ENCODE peak calls at places on chromosome 15, in nine cellular contexts. D, W, Z, A, Q, G, K, U and J are unnamed samples.
A peak's percentile ranks its signal among the peaks of the same experiment; 100 is the strongest.

GRCh38 chr15:58547628-58548307 is 116.0 kb downstream of the LIPC start:
- DNase-seq in D (no peak), W (no peak), Z (no peak), A (no peak), Q (no peak), G (no peak), K (no peak), U (no peak), J (no peak)

GRCh38 chr15:38243278-38243677 is 9.4 kb upstream of the SPRED1 start:
- DNase-seq in D (no peak), W (no peak), Z (no peak), A (no peak), Q (no peak), G (no peak), K (no peak), U (no peak), J (no peak)

GRCh38 chr15:95857124-95857757 is 473.3 kb upstream of the NR2F2 start:
- DNase-seq in D (no peak), W (no peak), Z (no peak), A (peak; percentile 19), Q (no peak), G (no peak), K (no peak), U (no peak), J (peak; percentile 65)

GRCh38 chr15:74060251-74060650 is 22.1 kb downstream of the GOLGA6A start:
- DNase-seq in D (no peak), W (no peak), Z (no peak), A (no peak), Q (no peak), G (no peak), K (no peak), U (no peak), J (no peak)

GRCh38 chr15:35379972-35380371 is 166.0 kb downstream of the DPH6 start:
- DNase-seq in D (no peak), W (no peak), Z (no peak), A (no peak), Q (no peak), G (no peak), K (no peak), U (no peak), J (no peak)

GRCh38 chr15:91857772-91858171 is 4.3 kb downstream of the SLCO3A1 start:
- DNase-seq in D (peak; percentile 74), W (no peak), Z (no peak), A (no peak), Q (no peak), G (no peak), K (no peak), U (peak; percentile 72), J (no peak)

GRCh38 chr15:87267798-87268197 is 988.7 kb downstream of the NTRK3 start:
- DNase-seq in D (no peak), W (no peak), Z (no peak), A (no peak), Q (no peak), G (no peak), K (no peak), U (no peak), J (peak; percentile 23)

GRCh38 chr15:65766422-65767263 is 25.4 kb downstream of the DENND4A start:
- DNase-seq in D (no peak), W (no peak), Z (no peak), A (peak; percentile 30), Q (no peak), G (no peak), K (no peak), U (no peak), J (no peak)

GRCh38 chr15:80972276-80972675 is 17.3 kb downstream of the MESD start:
- DNase-seq in D (no peak), W (no peak), Z (no peak), A (no peak), Q (no peak), G (no peak), K (no peak), U (no peak), J (no peak)

GRCh38 chr15:33720952-33721351 is 247.3 kb upstream of the CHRM5 start:
- DNase-seq in D (no peak), W (no peak), Z (no peak), A (peak; percentile 94), Q (no peak), G (no peak), K (no peak), U (no peak), J (peak; percentile 86)

GRCh38 chr15:34782901-34783300 is 12.4 kb downstream of the ACTC1 start:
- DNase-seq in D (no peak), W (no peak), Z (no peak), A (no peak), Q (no peak), G (no peak), K (no peak), U (no peak), J (no peak)

GRCh38 chr15:28094732-28095521 is 4.2 kb downstream of the OCA2 start:
- DNase-seq in D (peak; percentile 24), W (no peak), Z (no peak), A (no peak), Q (peak; percentile 91), G (no peak), K (peak; percentile 77), U (peak; percentile 23), J (peak; percentile 20)

GRCh38 chr15:41492597-41493204 is 973 bp upstream of the ITPKA start:
- DNase-seq in D (no peak), W (no peak), Z (no peak), A (no peak), Q (peak; percentile 44), G (no peak), K (no peak), U (no peak), J (no peak)
- H3K4me1 ChIP-seq in D (peaks cover 22% of the 10 kb centered on the region), W (peaks cover 14% of the 10 kb centered on the region), Z (peaks cover 31% of the 10 kb centered on the region), A (peaks cover 32% of the 10 kb centered on the region), Q (peaks cover 33% of the 10 kb centered on the region), G (peaks cover 34% of the 10 kb centered on the region), K (peaks cover 40% of the 10 kb centered on the region), U (peaks cover 20% of the 10 kb centered on the region), J (peaks cover 12% of the 10 kb centered on the region)

GRCh38 chr15:78071378-78071777 is 6.1 kb downstream of the TBC1D2B start:
- DNase-seq in D (no peak), W (no peak), Z (peak; percentile 18), A (no peak), Q (no peak), G (no peak), K (no peak), U (no peak), J (no peak)

GRCh38 chr15:78067328-78068241 is 9.9 kb downstream of the TBC1D2B start:
- DNase-seq in D (no peak), W (no peak), Z (peak; percentile 66), A (peak; percentile 60), Q (no peak), G (no peak), K (no peak), U (no peak), J (peak; percentile 31)

GRCh38 chr15:78070049-78070698 is 7.3 kb downstream of the TBC1D2B start:
- DNase-seq in D (no peak), W (no peak), Z (peak; percentile 44), A (peak; percentile 35), Q (peak; percentile 68), G (peak; percentile 48), K (peak; percentile 65), U (peak; percentile 34), J (no peak)

GRCh38 chr15:78069630-78070029 is 7.9 kb downstream of the TBC1D2B start:
- DNase-seq in D (no peak), W (no peak), Z (no peak), A (no peak), Q (no peak), G (no peak), K (no peak), U (no peak), J (no peak)

GRCh38 chr15:78069052-78069414 is 8.5 kb downstream of the TBC1D2B start:
- DNase-seq in D (no peak), W (no peak), Z (no peak), A (peak; percentile 72), Q (no peak), G (no peak), K (no peak), U (no peak), J (no peak)
- H3K4me1 ChIP-seq in D (peaks cover 95% of the 10 kb centered on the region), W (peaks cover 89% of the 10 kb centered on the region), Z (peaks cover 98% of the 10 kb centered on the region), A (peaks cover 61% of the 10 kb centered on the region), Q (peaks cover 88% of the 10 kb centered on the region), G (peaks cover 97% of the 10 kb centered on the region), K (peaks cover 98% of the 10 kb centered on the region), U (peaks cover 93% of the 10 kb centered on the region), J (peaks cover 93% of the 10 kb centered on the region)

GRCh38 chr15:85624241-85624855 is 170.4 kb downstream of the KLHL25 start:
- DNase-seq in D (peak; percentile 10), W (no peak), Z (no peak), A (peak; percentile 52), Q (no peak), G (peak; percentile 60), K (no peak), U (no peak), J (peak; percentile 64)

GRCh38 chr15:85625431-85625830 is 169.3 kb downstream of the KLHL25 start:
- DNase-seq in D (peak; percentile 21), W (no peak), Z (no peak), A (no peak), Q (no peak), G (no peak), K (no peak), U (peak; percentile 24), J (no peak)

GRCh38 chr15:85627245-85627935 is 167.3 kb downstream of the KLHL25 start:
- DNase-seq in D (no peak), W (no peak), Z (no peak), A (no peak), Q (no peak), G (no peak), K (no peak), U (no peak), J (no peak)

GRCh38 chr15:85623648-85624047 is 171.1 kb downstream of the KLHL25 start:
- DNase-seq in D (no peak), W (no peak), Z (no peak), A (no peak), Q (no peak), G (no peak), K (no peak), U (no peak), J (peak; percentile 86)

GRCh38 chr15:85625856-85626255 is 168.9 kb downstream of the KLHL25 start:
- DNase-seq in D (peak; percentile 12), W (no peak), Z (no peak), A (no peak), Q (no peak), G (no peak), K (no peak), U (peak; percentile 27), J (peak; percentile 83)
- H3K4me1 ChIP-seq in D (peaks cover 37% of the 10 kb centered on the region), W (peaks cover 64% of the 10 kb centered on the region), Z (peaks cover 75% of the 10 kb centered on the region), A (peaks cover 17% of the 10 kb centered on the region), Q (peaks cover 24% of the 10 kb centered on the region), G (peaks cover 85% of the 10 kb centered on the region), K (peaks cover 90% of the 10 kb centered on the region), U (peaks cover 26% of the 10 kb centered on the region), J (peaks cover 58% of the 10 kb centered on the region)

DNA sequence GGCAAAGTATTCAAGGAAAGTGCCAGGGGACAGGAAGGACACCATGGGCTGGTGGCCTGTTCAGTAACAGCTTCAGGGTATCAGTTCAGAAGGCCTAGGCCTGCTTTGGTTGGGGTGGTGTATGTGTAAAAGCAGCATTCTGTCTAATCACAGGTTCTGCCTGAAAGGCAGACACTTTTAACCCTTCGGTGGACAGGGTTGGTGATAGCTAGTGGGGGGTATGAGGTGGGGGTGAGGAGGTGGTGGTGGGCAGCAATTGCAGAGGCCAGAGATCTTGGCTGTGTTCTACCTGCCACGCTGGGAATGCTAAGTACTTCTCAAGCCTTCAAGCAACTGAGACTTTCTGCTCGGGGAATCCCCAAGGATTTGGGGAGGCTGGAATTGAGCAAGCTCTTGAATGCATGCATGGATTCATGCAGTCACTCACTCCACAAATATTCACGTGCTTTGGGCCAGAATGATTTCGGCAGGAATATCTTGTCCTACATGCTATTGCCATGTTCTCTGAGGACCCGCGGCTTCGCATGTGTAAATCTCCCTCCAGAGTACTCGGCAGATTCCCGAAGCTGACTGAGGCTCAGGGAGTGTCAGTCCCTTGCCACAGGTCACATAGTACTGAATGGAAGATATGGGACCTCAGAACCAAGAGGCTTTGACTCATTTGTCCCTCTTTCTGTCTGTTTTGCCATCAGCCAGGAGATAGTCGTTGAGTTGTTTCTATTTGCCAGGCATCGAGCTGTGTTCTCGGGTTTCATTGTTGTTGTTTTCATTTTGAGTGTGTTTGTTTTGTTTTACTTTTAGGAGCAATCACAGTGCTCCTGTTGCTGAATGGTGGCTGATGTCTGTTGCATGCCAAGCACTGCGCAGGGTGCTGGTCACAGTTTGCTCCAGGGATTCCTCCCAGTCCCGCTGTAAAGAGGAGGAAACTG is 65.5 kb downstream of the SMAD3 start:
- DNase-seq in D (no peak), W (no peak), Z (no peak), A (no peak), Q (no peak), G (no peak), K (no peak), U (no peak), J (peak; percentile 91)
- H3K4me1 ChIP-seq in D (peaks cover 76% of the 10 kb centered on the region), W (peaks cover 99% of the 10 kb centered on the region), Z (peaks cover 23% of the 10 kb centered on the region), A (peaks cover 73% of the 10 kb centered on the region), Q (peaks cover 28% of the 10 kb centered on the region), G (peaks cover 83% of the 10 kb centered on the region), K (peaks cover 76% of the 10 kb centered on the region), U (peaks cover 34% of the 10 kb centered on the region), J (peaks cover 76% of the 10 kb centered on the region)